ENCODE peak calls at places on chromosomes 7 and 10, in ten cellular contexts. L, R, F, M, G, O, T, A, S and I are unnamed samples.

GRCh38 chr10:69464801-69465401 is 13.6 kb downstream of the TSPAN15 start:
- DNase-seq in L (no peak), R (no peak), F (no peak), M (no peak), G (no peak), O (no peak), T (no peak), A (no peak), S (no peak), I (no peak)

GRCh38 chr10:22027666-22028238 is 24.2 kb upstream of the DNAJC1 start:
- DNase-seq in L (no peak), R (no peak), F (no peak), M (no peak), G (no peak), O (no peak), T (no peak), A (no peak), S (no peak), I (no peak)

GRCh38 chr10:97003151-97003803 is 171.2 kb downstream of the LCOR start:
- DNase-seq in L (no peak), R (no peak), F (no peak), M (no peak), G (no peak), O (no peak), T (no peak), A (no peak), S (no peak), I (no peak)

GRCh38 chr7:129134356-129134972 is 10.0 kb upstream of the TSPAN33 start:
- DNase-seq in L (no peak), R (peak; percentile 31), F (peak; percentile 29), M (no peak), G (no peak), O (no peak), T (no peak), A (no peak), S (no peak), I (no peak)

GRCh38 chr10:52256832-52257691 is 57.0 kb upstream of the DKK1 start:
- DNase-seq in L (no peak), R (no peak), F (peak; percentile 84), M (no peak), G (no peak), O (peak; percentile 41), T (no peak), A (no peak), S (peak; percentile 21), I (no peak)

GRCh38 chr7:5694221-5694754 is 87.2 kb downstream of the RNF216 start:
- DNase-seq in L (no peak), R (peak; percentile 89), F (no peak), M (no peak), G (no peak), O (no peak), T (no peak), A (no peak), S (peak; percentile 56), I (no peak)

GRCh38 chr7:91800389-91800788 is 80.1 kb downstream of the MTERF1 start:
- DNase-seq in L (no peak), R (no peak), F (no peak), M (no peak), G (no peak), O (no peak), T (no peak), A (no peak), S (no peak), I (no peak)

GRCh38 chr10:117198088-117198487 is 799 bp downstream of the KCNK18 start:
- DNase-seq in L (no peak), R (no peak), F (no peak), M (no peak), G (no peak), O (no peak), T (no peak), A (no peak), S (no peak), I (no peak)

GRCh38 chr10:47015404-47015803 is 104.2 kb downstream of the PTPN20 start:
- DNase-seq in L (no peak), R (no peak), F (no peak), M (no peak), G (no peak), O (no peak), T (no peak), A (no peak), S (no peak), I (no peak)

GRCh38 chr7:137873524-137873923 is 26.8 kb upstream of the DGKI start:
- DNase-seq in L (no peak), R (no peak), F (no peak), M (no peak), G (no peak), O (no peak), T (no peak), A (no peak), S (no peak), I (no peak)

GRCh38 chr7:104149822-104150221 is 58.0 kb downstream of the ORC5 start:
- DNase-seq in L (no peak), R (no peak), F (no peak), M (no peak), G (no peak), O (no peak), T (no peak), A (no peak), S (no peak), I (no peak)

GRCh38 chr7:69465262-69465661 is 133.0 kb upstream of the AUTS2 start:
- DNase-seq in L (no peak), R (no peak), F (no peak), M (no peak), G (no peak), O (no peak), T (no peak), A (no peak), S (no peak), I (no peak)

DNA sequence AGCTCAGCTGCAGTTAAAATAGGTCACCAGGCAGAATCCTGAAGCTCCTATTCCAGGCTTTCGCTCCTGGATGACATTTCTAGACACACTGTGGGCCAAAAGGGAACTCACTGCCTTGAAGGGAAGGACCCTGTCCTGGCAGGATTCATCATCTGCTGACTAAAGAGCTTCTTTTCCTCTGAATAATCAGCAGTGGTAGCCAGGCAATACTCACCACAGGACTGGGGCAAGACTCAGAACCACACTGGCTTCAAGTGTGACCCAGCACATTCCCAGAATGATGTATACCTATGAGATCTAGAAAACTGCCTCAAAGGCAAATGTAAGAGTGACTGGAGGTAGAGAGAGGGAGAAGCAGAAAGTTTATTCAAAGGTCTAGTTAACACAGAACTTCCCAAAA is 29.5 kb upstream of the EBF3 start:
- DNase-seq in L (no peak), R (no peak), F (peak; percentile 19), M (no peak), G (no peak), O (no peak), T (no peak), A (no peak), S (peak; percentile 83), I (no peak)
- H3K27me3 ChIP-seq in L (peaks cover 5% of the 10 kb centered on the region), R (no peaks in the 10 kb centered on the region), F (no peaks in the 10 kb centered on the region), M (no peaks in the 10 kb centered on the region), G (no peaks in the 10 kb centered on the region), O (no peaks in the 10 kb centered on the region), T (no peaks in the 10 kb centered on the region), A (no peaks in the 10 kb centered on the region), S (no peaks in the 10 kb centered on the region), I (no peaks in the 10 kb centered on the region)

GRCh38 chr7:66758964-66759628 is 18.6 kb downstream of the RABGEF1 start:
- DNase-seq in L (no peak), R (no peak), F (no peak), M (no peak), G (no peak), O (peak; percentile 52), T (no peak), A (no peak), S (no peak), I (no peak)
- H3K27me3 ChIP-seq in L (no peaks in the 10 kb centered on the region), R (no peaks in the 10 kb centered on the region), F (no peaks in the 10 kb centered on the region), M (no peaks in the 10 kb centered on the region), G (no peaks in the 10 kb centered on the region), O (no peaks in the 10 kb centered on the region), T (no peaks in the 10 kb centered on the region), A (no peaks in the 10 kb centered on the region), S (no peaks in the 10 kb centered on the region), I (no peaks in the 10 kb centered on the region)

DNA sequence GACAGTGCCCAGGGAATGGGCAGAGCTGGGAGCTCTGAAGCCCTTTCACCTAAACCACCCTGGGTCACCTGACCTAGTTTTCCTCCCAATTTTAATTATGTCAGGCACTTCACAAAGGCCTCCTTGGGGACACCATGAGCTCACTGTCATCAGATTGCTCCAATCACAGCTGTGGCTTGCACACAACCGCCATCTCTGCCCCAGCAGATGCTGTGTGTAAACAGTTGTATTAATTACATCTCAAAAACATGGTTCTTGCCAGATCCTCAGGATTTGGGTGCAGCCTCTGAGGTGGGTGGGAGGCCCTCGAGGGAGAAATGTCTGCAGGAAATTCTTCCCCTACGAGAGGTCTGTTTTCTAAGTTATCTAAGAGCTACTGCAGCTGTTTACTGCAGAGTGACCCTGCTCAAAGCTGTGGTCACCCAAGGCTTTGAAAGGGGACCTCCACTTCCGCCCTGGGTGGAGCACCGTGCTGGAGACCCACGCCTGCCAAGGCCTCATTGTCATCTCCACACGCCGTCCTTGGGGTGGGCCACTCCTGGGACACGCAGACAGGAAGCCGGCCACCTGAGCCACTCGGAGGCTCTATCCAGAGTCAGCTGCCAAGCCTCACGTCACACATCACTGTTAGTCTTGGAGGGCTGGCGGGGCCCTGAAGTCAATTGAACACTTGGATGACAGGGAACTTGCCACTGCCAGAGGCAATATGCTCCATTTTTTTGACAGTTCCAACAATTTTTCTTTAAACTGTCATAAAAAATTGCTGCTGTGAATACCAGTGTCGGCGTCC is 81.5 kb downstream of the EGFR start:
- DNase-seq in L (no peak), R (no peak), F (no peak), M (no peak), G (peak; percentile 82), O (peak; percentile 59), T (no peak), A (peak; percentile 89), S (no peak), I (peak; percentile 72)
- H3K27me3 ChIP-seq in L (peaks cover 12% of the 10 kb centered on the region), R (peaks cover 7% of the 10 kb centered on the region), F (no peaks in the 10 kb centered on the region), M (peaks cover 6% of the 10 kb centered on the region), G (no peaks in the 10 kb centered on the region), O (no peaks in the 10 kb centered on the region), T (no peaks in the 10 kb centered on the region), A (peaks cover 3% of the 10 kb centered on the region), S (no peaks in the 10 kb centered on the region), I (no peaks in the 10 kb centered on the region)

GRCh38 chr10:90939125-90939524 is 18.2 kb upstream of the ANKRD1 start:
- DNase-seq in L (no peak), R (peak; percentile 30), F (no peak), M (no peak), G (no peak), O (no peak), T (no peak), A (no peak), S (no peak), I (no peak)
- H3K27me3 ChIP-seq in L (no peaks in the 10 kb centered on the region), R (no peaks in the 10 kb centered on the region), F (no peaks in the 10 kb centered on the region), M (no peaks in the 10 kb centered on the region), G (no peaks in the 10 kb centered on the region), O (no peaks in the 10 kb centered on the region), T (no peaks in the 10 kb centered on the region), A (no peaks in the 10 kb centered on the region), S (no peaks in the 10 kb centered on the region), I (no peaks in the 10 kb centered on the region)

GRCh38 chr7:19275000-19275399 is 129.8 kb upstream of the FERD3L start:
- DNase-seq in L (no peak), R (no peak), F (no peak), M (no peak), G (no peak), O (no peak), T (no peak), A (no peak), S (no peak), I (no peak)
- H3K27me3 ChIP-seq in L (no peaks in the 10 kb centered on the region), R (no peaks in the 10 kb centered on the region), F (no peaks in the 10 kb centered on the region), M (no peaks in the 10 kb centered on the region), G (no peaks in the 10 kb centered on the region), O (no peaks in the 10 kb centered on the region), T (no peaks in the 10 kb centered on the region), A (no peaks in the 10 kb centered on the region), S (no peaks in the 10 kb centered on the region), I (no peaks in the 10 kb centered on the region)